ENCODE peak calls at places on chromosomes 12 and 14, in four cellular contexts. One of them, this sample, is unnamed.

GRCh38 chr12:18747960-18748359 is 10.0 kb downstream of the CAPZA3 start:
- DNase-seq in AG09309: peak
- DNase-seq in endodermal cell: peak
- DNase-seq in mammary epithelial cell: peak
- DNase-seq in this sample: peak

GRCh38 chr12:131800594-131801135 is 27.5 kb upstream of the MMP17 start:
- DNase-seq in AG09309: no peak
- DNase-seq in endodermal cell: no peak
- DNase-seq in mammary epithelial cell: no peak
- DNase-seq in this sample: no peak

GRCh38 chr12:58269476-58269875 is 328.1 kb downstream of the ATP23 start:
- DNase-seq in AG09309: no peak
- DNase-seq in endodermal cell: no peak
- DNase-seq in mammary epithelial cell: no peak
- DNase-seq in this sample: no peak

GRCh38 chr12:53355121-53355520 is 19.0 kb upstream of the SP7 start:
- DNase-seq in AG09309: no peak
- DNase-seq in endodermal cell: no peak
- DNase-seq in mammary epithelial cell: no peak
- DNase-seq in this sample: no peak

GRCh38 chr12:14167005-14167628 is 185.7 kb upstream of the GRIN2B start:
- DNase-seq in AG09309: peak
- DNase-seq in endodermal cell: peak
- DNase-seq in mammary epithelial cell: peak
- DNase-seq in this sample: peak

GRCh38 chr14:76977793-76978730 is 50.4 kb downstream of the IRF2BPL start:
- DNase-seq in AG09309: no peak
- DNase-seq in endodermal cell: peak
- DNase-seq in mammary epithelial cell: no peak
- DNase-seq in this sample: peak

GRCh38 chr14:72443991-72444431 is 449.9 kb downstream of the DPF3 start:
- DNase-seq in AG09309: no peak
- DNase-seq in endodermal cell: no peak
- DNase-seq in mammary epithelial cell: no peak
- DNase-seq in this sample: no peak

GRCh38 chr12:108678070-108678730 is 44.5 kb upstream of the SELPLG start:
- DNase-seq in AG09309: no peak
- DNase-seq in endodermal cell: no peak
- DNase-seq in mammary epithelial cell: no peak
- DNase-seq in this sample: no peak

GRCh38 chr14:54567634-54568561 is 970 bp downstream of the SAMD4A start:
- DNase-seq in AG09309: no peak
- DNase-seq in endodermal cell: peak
- DNase-seq in mammary epithelial cell: peak
- DNase-seq in this sample: peak

GRCh38 chr14:52692248-52692962 is 3.0 kb downstream of the ERO1A start:
- DNase-seq in AG09309: peak
- DNase-seq in endodermal cell: no peak
- DNase-seq in mammary epithelial cell: no peak
- DNase-seq in this sample: no peak

GRCh38 chr12:53258541-53259539 is 9.3 kb upstream of the ESPL1 start:
- DNase-seq in AG09309: no peak
- DNase-seq in endodermal cell: no peak
- DNase-seq in mammary epithelial cell: no peak
- DNase-seq in this sample: no peak

GRCh38 chr12:113422030-113422900 is at the start of gene SDSL:
- DNase-seq in AG09309: peak
- DNase-seq in endodermal cell: peak
- DNase-seq in mammary epithelial cell: peak
- DNase-seq in this sample: peak

DNA sequence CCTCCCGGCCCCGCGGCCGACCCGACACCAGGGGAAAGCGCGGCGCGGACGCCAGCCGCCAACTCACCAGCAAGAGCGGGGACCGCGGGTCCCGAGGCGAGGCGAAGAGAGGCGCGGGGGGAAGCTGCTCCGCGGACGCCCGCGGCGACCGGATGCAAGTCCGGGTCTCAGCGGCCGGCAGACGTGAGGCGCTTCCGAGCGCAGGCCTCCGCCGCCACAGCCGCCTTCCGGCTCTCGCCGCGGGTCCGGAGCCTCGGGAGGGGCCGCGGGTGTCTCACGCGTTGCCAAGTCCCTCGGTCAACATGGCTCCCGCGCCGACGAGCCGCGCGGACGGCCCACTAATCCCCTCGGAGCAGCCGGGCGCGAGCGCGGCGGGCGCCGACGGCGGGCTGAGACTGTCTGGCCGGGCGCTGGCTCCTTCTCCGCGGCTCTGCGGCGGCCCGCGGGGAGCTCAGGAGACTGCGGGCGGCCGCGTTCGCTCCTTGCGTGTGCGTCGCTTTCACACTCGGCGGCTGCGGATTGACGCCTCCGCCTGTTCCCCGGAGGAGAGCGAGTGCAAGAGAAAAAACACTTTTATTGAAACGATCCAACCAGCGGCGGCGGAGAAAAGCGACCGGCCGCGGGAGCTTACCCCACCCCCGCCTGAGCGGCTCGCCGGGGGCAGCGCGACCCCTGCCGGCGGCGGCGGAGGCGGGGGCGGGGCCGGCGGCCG is at the start of gene CDK17:
- DNase-seq in AG09309: no peak
- DNase-seq in endodermal cell: peak
- DNase-seq in mammary epithelial cell: peak
- DNase-seq in this sample: peak
- TF ChIP-seq CTCF in AG09309: peak
- TF ChIP-seq CTCF in endodermal cell: peak
- TF ChIP-seq CTCF in mammary epithelial cell: peak
- TF ChIP-seq CTCF in this sample: peak

DNA sequence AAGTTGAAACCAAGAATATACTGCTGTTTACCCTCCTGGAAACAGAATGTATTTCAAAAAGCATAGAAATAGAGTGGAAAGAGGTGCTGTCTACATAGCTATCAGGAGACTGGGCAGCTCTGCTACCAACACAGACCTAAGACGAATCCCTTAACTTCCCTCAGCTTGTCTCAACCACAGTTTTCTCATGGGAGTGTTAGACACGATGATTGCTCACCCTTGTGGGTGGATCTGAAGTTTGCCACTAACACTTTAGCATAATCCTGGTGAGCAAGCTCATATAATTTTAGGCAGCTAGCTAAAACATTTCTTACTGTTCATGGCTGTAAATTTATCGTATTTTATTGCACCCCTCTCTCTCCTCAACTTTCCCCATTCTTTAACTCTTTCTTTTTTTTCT is 38.5 kb downstream of the C12orf75 start:
- DNase-seq in AG09309: peak
- DNase-seq in endodermal cell: no peak
- DNase-seq in mammary epithelial cell: peak
- DNase-seq in this sample: peak
- TF ChIP-seq CTCF in AG09309: peak
- TF ChIP-seq CTCF in endodermal cell: no peak
- TF ChIP-seq CTCF in mammary epithelial cell: peak
- TF ChIP-seq CTCF in this sample: no peak

GRCh38 chr14:56027916-56028637 is 90.1 kb upstream of the PELI2 start:
- DNase-seq in AG09309: no peak
- DNase-seq in endodermal cell: no peak
- DNase-seq in mammary epithelial cell: no peak
- DNase-seq in this sample: no peak

GRCh38 chr14:56025191-56025590 is 93.0 kb upstream of the PELI2 start:
- DNase-seq in AG09309: no peak
- DNase-seq in endodermal cell: no peak
- DNase-seq in mammary epithelial cell: no peak
- DNase-seq in this sample: no peak

GRCh38 chr14:56027421-56027820 is 90.8 kb upstream of the PELI2 start:
- DNase-seq in AG09309: no peak
- DNase-seq in endodermal cell: no peak
- DNase-seq in mammary epithelial cell: no peak
- DNase-seq in this sample: no peak

DNA sequence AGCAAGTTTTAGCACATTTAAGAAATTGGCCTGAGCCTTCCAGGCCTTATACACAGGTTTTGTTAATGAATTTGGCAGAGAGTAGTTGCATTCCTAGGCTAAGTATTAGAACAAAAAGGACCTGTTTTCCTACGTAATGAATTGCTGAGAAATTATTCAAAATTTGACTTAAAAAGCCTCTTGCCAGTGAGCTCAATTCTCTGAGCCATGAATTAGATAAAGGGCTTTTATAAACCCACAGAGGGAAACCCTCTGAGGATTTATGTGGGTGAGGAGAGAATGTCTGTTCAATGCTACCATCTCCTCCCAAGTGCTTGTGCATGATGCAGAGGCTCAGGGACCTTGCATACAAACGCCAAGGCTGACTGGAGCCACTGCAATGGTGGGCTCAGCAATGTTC is 94.5 kb upstream of the PELI2 start:
- DNase-seq in AG09309: no peak
- DNase-seq in endodermal cell: no peak
- DNase-seq in mammary epithelial cell: no peak
- DNase-seq in this sample: no peak
- TF ChIP-seq CTCF in AG09309: no peak
- TF ChIP-seq CTCF in endodermal cell: no peak
- TF ChIP-seq CTCF in mammary epithelial cell: no peak
- TF ChIP-seq CTCF in this sample: no peak

GRCh38 chr12:122064034-122064777 is 14.3 kb upstream of the MLXIP start:
- DNase-seq in AG09309: peak
- DNase-seq in endodermal cell: peak
- DNase-seq in mammary epithelial cell: peak
- DNase-seq in this sample: peak
- TF ChIP-seq CTCF in AG09309: peak
- TF ChIP-seq CTCF in endodermal cell: peak
- TF ChIP-seq CTCF in mammary epithelial cell: peak
- TF ChIP-seq CTCF in this sample: peak

GRCh38 chr14:58258156-58258555 is 13.5 kb downstream of the PSMA3 start:
- DNase-seq in AG09309: no peak
- DNase-seq in endodermal cell: no peak
- DNase-seq in mammary epithelial cell: no peak
- DNase-seq in this sample: no peak
- TF ChIP-seq CTCF in AG09309: no peak
- TF ChIP-seq CTCF in endodermal cell: peak
- TF ChIP-seq CTCF in mammary epithelial cell: peak
- TF ChIP-seq CTCF in this sample: no peak

GRCh38 chr12:47999816-48000215 is 4.5 kb downstream of the COL2A1 start:
- DNase-seq in AG09309: no peak
- DNase-seq in endodermal cell: no peak
- DNase-seq in mammary epithelial cell: no peak
- DNase-seq in this sample: no peak

GRCh38 chr12:48000878-48001321 is 3.4 kb downstream of the COL2A1 start:
- DNase-seq in AG09309: peak
- DNase-seq in endodermal cell: peak
- DNase-seq in mammary epithelial cell: peak
- DNase-seq in this sample: peak

GRCh38 chr12:48002773-48003218 is 1.5 kb downstream of the COL2A1 start:
- DNase-seq in AG09309: no peak
- DNase-seq in endodermal cell: peak
- DNase-seq in mammary epithelial cell: peak
- DNase-seq in this sample: peak

GRCh38 chr12:48002179-48002601 is 2.1 kb downstream of the COL2A1 start:
- DNase-seq in AG09309: no peak
- DNase-seq in endodermal cell: peak
- DNase-seq in mammary epithelial cell: peak
- DNase-seq in this sample: no peak

GRCh38 chr12:48001426-48002178 is 2.7 kb downstream of the COL2A1 start:
- DNase-seq in AG09309: no peak
- DNase-seq in endodermal cell: peak
- DNase-seq in mammary epithelial cell: peak
- DNase-seq in this sample: peak
- TF ChIP-seq CTCF in AG09309: no peak
- TF ChIP-seq CTCF in endodermal cell: no peak
- TF ChIP-seq CTCF in mammary epithelial cell: no peak
- TF ChIP-seq CTCF in this sample: no peak

DNA sequence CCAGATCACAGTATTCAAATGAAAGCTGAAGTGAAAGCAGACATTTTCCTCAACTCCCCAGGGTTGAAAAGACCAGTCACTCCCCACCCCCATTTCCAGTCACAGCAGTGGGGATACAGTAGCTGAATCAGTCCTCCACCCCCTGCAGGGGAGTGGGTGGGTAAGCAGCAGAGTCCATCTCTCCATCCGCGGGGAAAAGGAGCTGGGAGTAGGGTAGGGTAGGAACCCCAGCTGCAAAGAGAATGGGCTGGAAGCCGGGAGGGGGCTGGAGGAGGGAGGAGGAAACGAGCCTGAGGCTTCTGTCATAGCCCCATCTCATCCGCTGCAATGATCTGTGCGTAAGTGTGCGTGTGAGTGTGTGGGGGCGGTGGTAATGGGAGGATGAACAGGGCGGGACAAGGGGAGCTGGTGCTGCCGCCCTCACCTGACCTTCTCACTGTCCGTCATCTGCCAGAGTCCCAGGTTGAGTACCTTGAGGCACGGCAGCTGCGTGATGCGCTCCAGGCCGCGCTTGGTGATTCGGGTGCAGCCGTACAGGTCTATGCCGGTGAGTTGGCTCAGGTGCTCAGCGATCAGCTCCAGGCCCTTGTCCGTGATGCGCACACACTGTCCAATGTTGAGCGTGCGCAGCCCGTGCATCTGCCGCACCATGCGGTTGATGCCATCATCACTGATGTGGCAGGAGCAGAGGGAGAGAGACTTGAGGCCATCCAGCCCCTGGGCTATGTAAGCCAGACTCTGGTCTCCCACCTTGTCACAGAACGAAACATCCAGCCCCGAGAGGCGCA is 1.7 kb downstream of the FBXL14 start:
- DNase-seq in AG09309: no peak
- DNase-seq in endodermal cell: peak
- DNase-seq in mammary epithelial cell: peak
- DNase-seq in this sample: peak
- TF ChIP-seq CTCF in AG09309: peak
- TF ChIP-seq CTCF in endodermal cell: peak
- TF ChIP-seq CTCF in mammary epithelial cell: no peak
- TF ChIP-seq CTCF in this sample: no peak

GRCh38 chr14:49852351-49853157 is at the start of gene NEMF:
- DNase-seq in AG09309: peak
- DNase-seq in endodermal cell: peak
- DNase-seq in mammary epithelial cell: peak
- DNase-seq in this sample: peak
- TF ChIP-seq CTCF in AG09309: peak
- TF ChIP-seq CTCF in endodermal cell: peak
- TF ChIP-seq CTCF in mammary epithelial cell: peak
- TF ChIP-seq CTCF in this sample: peak